ENCODE peak calls at places on chromosomes 11 and 22, in eight cellular contexts. W, Z, L, F, Y, V, K and Q are unnamed samples.

GRCh38 chr11:35216962-35217667 is 78.1 kb downstream of the CD44 start:
- DNase-seq in W (no peak), Z (no peak), L (no peak), F (no peak), Y (no peak), V (no peak), K (no peak), Q (no peak)

GRCh38 chr11:18394928-18395734 is 768 bp downstream of the LDHA start:
- DNase-seq in W (no peak), Z (peak), L (no peak), F (no peak), Y (no peak), V (no peak), K (no peak), Q (no peak)

GRCh38 chr11:34823197-34823596 is 93.0 kb downstream of the APIP start:
- DNase-seq in W (no peak), Z (no peak), L (no peak), F (no peak), Y (no peak), V (no peak), K (no peak), Q (no peak)

GRCh38 chr11:536841-537621 is at the start of gene LRRC56:
- DNase-seq in W (peak), Z (peak), L (peak), F (peak), Y (peak), V (peak), K (peak), Q (peak)

GRCh38 chr22:36253523-36254490 is 874 bp downstream of the APOL1 start:
- DNase-seq in W (no peak), Z (no peak), L (no peak), F (no peak), Y (no peak), V (no peak), K (no peak), Q (no peak)

GRCh38 chr11:110198031-110198729 is 98.2 kb downstream of the RDX start:
- DNase-seq in W (no peak), Z (no peak), L (peak), F (no peak), Y (no peak), V (no peak), K (no peak), Q (no peak)

GRCh38 chr11:1022411-1022810 is 14.1 kb downstream of the MUC6 start:
- DNase-seq in W (no peak), Z (no peak), L (no peak), F (no peak), Y (no peak), V (no peak), K (no peak), Q (no peak)

GRCh38 chr11:10973416-10973815 is 115.6 kb upstream of the ZBED5 start:
- DNase-seq in W (no peak), Z (no peak), L (no peak), F (no peak), Y (no peak), V (no peak), K (no peak), Q (no peak)

GRCh38 chr11:85167471-85167870 is 459.7 kb downstream of the DLG2 start:
- DNase-seq in W (no peak), Z (no peak), L (no peak), F (no peak), Y (no peak), V (no peak), K (no peak), Q (no peak)

GRCh38 chr11:17221968-17222367 is 14.2 kb upstream of the PIK3C2A start:
- DNase-seq in W (no peak), Z (no peak), L (peak), F (no peak), Y (no peak), V (peak), K (no peak), Q (no peak)

GRCh38 chr22:45678961-45679912 is 7.6 kb downstream of the ATXN10 start:
- DNase-seq in W (no peak), Z (no peak), L (peak), F (no peak), Y (no peak), V (no peak), K (peak), Q (peak)

GRCh38 chr22:47147572-47147971 is 385.1 kb downstream of the TBC1D22A start:
- DNase-seq in W (no peak), Z (no peak), L (no peak), F (no peak), Y (no peak), V (no peak), K (no peak), Q (no peak)

GRCh38 chr11:34899633-34900016 is 16.6 kb downstream of the APIP start:
- DNase-seq in W (no peak), Z (no peak), L (no peak), F (no peak), Y (no peak), V (no peak), K (no peak), Q (no peak)

GRCh38 chr22:29773233-29773632 is 6.1 kb downstream of the UQCR10 start:
- DNase-seq in W (no peak), Z (no peak), L (peak), F (peak), Y (no peak), V (peak), K (no peak), Q (no peak)

GRCh38 chr11:64876226-64876750 is 2.1 kb downstream of the EHD1 start:
- DNase-seq in W (no peak), Z (peak), L (no peak), F (no peak), Y (no peak), V (no peak), K (no peak), Q (no peak)

GRCh38 chr22:38831166-38831945 is 12.5 kb downstream of the NPTXR start:
- DNase-seq in W (no peak), Z (no peak), L (peak), F (no peak), Y (no peak), V (peak), K (peak), Q (no peak)

GRCh38 chr22:38935023-38935422 is 22.4 kb upstream of the APOBEC3A start:
- DNase-seq in W (no peak), Z (no peak), L (no peak), F (no peak), Y (peak), V (no peak), K (no peak), Q (no peak)

GRCh38 chr22:46069518-46070214 is 80.7 kb upstream of the PPARA start:
- DNase-seq in W (no peak), Z (peak), L (peak), F (peak), Y (peak), V (peak), K (peak), Q (no peak)

GRCh38 chr11:64249563-64250405 is 1.5 kb upstream of the PLCB3 start:
- DNase-seq in W (no peak), Z (no peak), L (no peak), F (no peak), Y (no peak), V (no peak), K (no peak), Q (no peak)

GRCh38 chr11:11988099-11988651 is 20.3 kb downstream of the DKK3 start:
- DNase-seq in W (no peak), Z (no peak), L (peak), F (no peak), Y (no peak), V (no peak), K (no peak), Q (no peak)

GRCh38 chr11:116879789-116880402 is 42.5 kb upstream of the APOA1 start:
- DNase-seq in W (no peak), Z (no peak), L (peak), F (peak), Y (no peak), V (peak), K (peak), Q (peak)

GRCh38 chr11:704799-705645 is 1.0 kb upstream of the EPS8L2 start:
- DNase-seq in W (peak), Z (no peak), L (no peak), F (no peak), Y (no peak), V (no peak), K (no peak), Q (no peak)

GRCh38 chr22:28479912-28480311 is 199.7 kb downstream of the TTC28 start:
- DNase-seq in W (no peak), Z (no peak), L (no peak), F (no peak), Y (no peak), V (no peak), K (peak), Q (no peak)

GRCh38 chr22:28474248-28474647 is 205.4 kb downstream of the TTC28 start:
- DNase-seq in W (no peak), Z (no peak), L (no peak), F (no peak), Y (no peak), V (no peak), K (no peak), Q (no peak)

GRCh38 chr22:28477556-28477955 is 202.1 kb downstream of the TTC28 start:
- DNase-seq in W (no peak), Z (no peak), L (no peak), F (no peak), Y (no peak), V (no peak), K (no peak), Q (no peak)

GRCh38 chr22:28481725-28482124 is 197.9 kb downstream of the TTC28 start:
- DNase-seq in W (no peak), Z (no peak), L (no peak), F (no peak), Y (no peak), V (no peak), K (no peak), Q (no peak)

DNA sequence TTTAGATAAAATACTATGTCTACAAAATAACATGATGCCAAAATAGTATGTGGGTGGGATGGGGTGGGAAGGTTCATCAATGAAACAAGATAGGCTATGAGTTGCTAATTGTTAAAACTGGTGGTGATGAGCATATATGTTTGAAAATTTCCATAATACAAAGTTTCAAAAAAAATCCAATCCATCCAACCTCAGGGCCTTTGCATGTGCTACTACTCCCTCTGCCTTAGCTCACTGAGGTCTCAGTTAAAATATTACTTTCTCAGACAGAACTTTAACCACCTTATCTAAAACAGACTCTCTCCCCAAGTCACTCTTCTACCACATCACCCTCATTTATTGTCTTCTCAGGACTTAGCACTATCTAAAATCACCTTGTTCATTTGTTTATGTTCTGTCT is 201.1 kb downstream of the TTC28 start:
- DNase-seq in W (no peak), Z (no peak), L (no peak), F (no peak), Y (no peak), V (no peak), K (no peak), Q (no peak)
- TF ChIP-seq CTCF in W (no peak), Z (no peak), L (no peak), F (no peak), Y (no peak), V (no peak), K (no peak), Q (no peak)

GRCh38 chr22:20448630-20449029 is 11.0 kb upstream of the SCARF2 start:
- DNase-seq in W (no peak), Z (no peak), L (no peak), F (no peak), Y (no peak), V (no peak), K (no peak), Q (no peak)
- TF ChIP-seq CTCF in W (no peak), Z (no peak), L (no peak), F (no peak), Y (no peak), V (no peak), K (no peak), Q (no peak)

GRCh38 chr11:44659641-44660040 is 67.1 kb upstream of the TSPAN18 start:
- DNase-seq in W (no peak), Z (no peak), L (no peak), F (no peak), Y (peak), V (no peak), K (no peak), Q (no peak)

GRCh38 chr11:44654057-44654456 is 72.7 kb upstream of the TSPAN18 start:
- DNase-seq in W (no peak), Z (no peak), L (no peak), F (no peak), Y (no peak), V (no peak), K (no peak), Q (no peak)

GRCh38 chr11:44654596-44654995 is 72.2 kb upstream of the TSPAN18 start:
- DNase-seq in W (no peak), Z (no peak), L (no peak), F (no peak), Y (no peak), V (no peak), K (no peak), Q (no peak)

GRCh38 chr11:44661311-44661717 is 65.4 kb upstream of the TSPAN18 start:
- DNase-seq in W (no peak), Z (no peak), L (no peak), F (no peak), Y (no peak), V (no peak), K (no peak), Q (no peak)

DNA sequence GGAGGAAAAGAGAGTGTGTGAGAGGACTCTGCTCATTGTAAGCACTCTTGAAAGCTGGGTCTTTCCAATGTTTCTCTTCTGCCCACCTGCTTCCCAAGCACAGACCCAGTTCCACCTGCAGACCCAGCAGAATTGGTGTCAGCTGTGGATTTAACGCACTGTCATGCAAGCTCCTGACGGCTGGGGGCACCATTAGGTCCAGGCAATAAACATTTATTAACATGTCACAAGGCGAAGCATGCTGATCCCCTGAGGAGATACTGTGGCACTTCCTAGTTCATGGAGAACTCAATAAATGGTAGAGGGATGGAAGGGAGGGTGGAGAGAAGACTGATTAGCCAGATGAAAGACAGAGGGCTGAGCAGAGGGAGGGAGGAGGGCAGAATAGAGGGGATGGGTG is 68.3 kb upstream of the TSPAN18 start:
- DNase-seq in W (no peak), Z (no peak), L (no peak), F (no peak), Y (no peak), V (no peak), K (no peak), Q (no peak)
- TF ChIP-seq CTCF in W (peak), Z (no peak), L (peak), F (peak), Y (peak), V (peak), K (peak), Q (peak)

GRCh38 chr11:58286249-58286648 is 18.2 kb upstream of the OR10W1 start:
- DNase-seq in W (no peak), Z (no peak), L (peak), F (peak), Y (no peak), V (peak), K (peak), Q (no peak)
- TF ChIP-seq CTCF in W (peak), Z (no peak), L (peak), F (peak), Y (peak), V (peak), K (peak), Q (peak)

GRCh38 chr11:112694813-112695212 is 266.4 kb upstream of the NCAM1 start:
- DNase-seq in W (no peak), Z (no peak), L (no peak), F (no peak), Y (no peak), V (no peak), K (no peak), Q (no peak)
- TF ChIP-seq CTCF in W (peak), Z (no peak), L (no peak), F (no peak), Y (no peak), V (no peak), K (no peak), Q (no peak)

GRCh38 chr11:43503417-43503816 is 144.7 kb downstream of the TTC17 start:
- DNase-seq in W (no peak), Z (no peak), L (no peak), F (no peak), Y (no peak), V (no peak), K (no peak), Q (no peak)
- TF ChIP-seq CTCF in W (no peak), Z (no peak), L (peak), F (peak), Y (no peak), V (no peak), K (peak), Q (no peak)

DNA sequence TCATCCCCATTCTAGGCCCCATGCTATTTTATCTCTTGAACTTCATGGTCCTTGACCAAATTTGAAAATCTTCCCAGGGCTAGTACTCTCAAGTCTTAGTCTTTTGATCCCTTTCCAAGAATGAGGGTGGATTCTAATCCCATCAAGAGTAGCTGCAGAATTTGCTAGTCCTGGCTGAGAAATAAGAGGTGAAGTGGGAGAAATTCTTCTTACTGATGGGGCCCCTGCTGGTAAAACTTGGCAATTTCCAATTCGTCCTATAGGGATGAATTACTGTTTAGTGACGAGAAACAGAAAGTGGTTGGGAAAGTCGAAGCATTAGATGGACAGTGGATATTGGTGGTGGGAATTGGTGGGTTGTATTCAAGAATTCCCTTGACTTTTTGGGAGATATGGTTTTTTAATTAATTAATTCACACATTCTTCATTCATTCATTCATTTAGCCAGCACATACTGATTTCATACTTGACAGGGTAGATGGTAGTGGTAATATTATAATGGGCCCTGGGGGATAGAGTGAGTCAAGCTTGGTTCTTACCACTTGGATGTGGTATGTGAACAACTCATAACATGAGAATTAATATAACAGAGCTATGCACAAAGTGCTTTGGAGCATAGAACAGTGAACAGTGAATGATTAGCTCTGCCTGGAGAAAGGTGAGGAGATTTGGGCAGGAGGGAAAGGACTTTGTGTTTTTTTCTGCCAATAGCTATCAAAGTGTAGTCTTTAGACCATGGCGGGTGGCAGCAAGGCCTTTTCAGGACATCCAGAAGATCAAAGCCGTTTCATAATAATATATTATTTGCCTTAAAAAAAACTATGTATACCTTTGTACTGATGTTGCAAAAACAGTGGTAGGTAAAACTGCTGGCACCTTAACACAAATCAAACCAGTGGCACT is 103.8 kb downstream of the STIM1 start:
- DNase-seq in W (no peak), Z (no peak), L (peak), F (no peak), Y (no peak), V (peak), K (no peak), Q (no peak)
- TF ChIP-seq CTCF in W (peak), Z (peak), L (peak), F (peak), Y (no peak), V (peak), K (peak), Q (peak)

GRCh38 chr11:47107709-47108108 is 69.0 kb downstream of the ARFGAP2 start:
- DNase-seq in W (no peak), Z (no peak), L (no peak), F (no peak), Y (no peak), V (no peak), K (no peak), Q (no peak)
- TF ChIP-seq CTCF in W (no peak), Z (no peak), L (no peak), F (no peak), Y (no peak), V (no peak), K (no peak), Q (no peak)